ENCODE peak calls at places on chromosomes 2 and 18, in five cellular contexts. S is NCI-H2081, P is iPS DF 6.9, Y is endothelial cell, J is WTC11. G is an unnamed sample.

GRCh38 chr2:200081221-200081620 is 125.8 kb downstream of the MAIP1 start:
- DNase-seq in Y (no peak), J (no peak), P (no peak), S (no peak), G (no peak)

GRCh38 chr18:49899647-49900330 is 86.5 kb upstream of the ACAA2 start:
- DNase-seq in P (no peak), Y (peak), S (peak), J (peak), G (no peak)

GRCh38 chr2:196442211-196442610 is 197.3 kb upstream of the CCDC150 start:
- DNase-seq in J (no peak), P (no peak), S (no peak), Y (no peak), G (no peak)

GRCh38 chr2:186576614-186577013 is 13.2 kb upstream of the ITGAV start:
- DNase-seq in Y (no peak), S (no peak), J (no peak), P (no peak), G (no peak)

GRCh38 chr18:37385846-37386435 is 179.7 kb downstream of the CELF4 start:
- DNase-seq in S (peak), P (no peak), J (no peak), Y (no peak), G (peak)

GRCh38 chr2:11914455-11914854 is 168.0 kb downstream of the LPIN1 start:
- DNase-seq in Y (no peak), J (no peak), S (no peak), P (no peak), G (no peak)

GRCh38 chr18:50080932-50081560 is 113.9 kb downstream of the MYO5B start:
- DNase-seq in S (no peak), Y (no peak), P (no peak), J (no peak), G (no peak)

GRCh38 chr2:172561270-172561669 is 5.4 kb downstream of the PDK1 start:
- DNase-seq in J (no peak), Y (no peak), P (no peak), S (no peak), G (no peak)

GRCh38 chr2:189178726-189179606 is 595 bp downstream of the COL5A2 start:
- DNase-seq in P (no peak), Y (peak), S (no peak), J (no peak), G (no peak)

GRCh38 chr2:84882775-84883550 is 2.1 kb upstream of the TRABD2A start:
- DNase-seq in Y (no peak), P (no peak), S (no peak), J (no peak), G (no peak)

GRCh38 chr2:8445580-8445979 is 236.3 kb upstream of the ID2 start:
- DNase-seq in J (no peak), Y (no peak), P (no peak), S (no peak), G (no peak)

GRCh38 chr2:119206201-119206600 is 17.4 kb upstream of the STEAP3 start:
- DNase-seq in S (no peak), J (no peak), Y (no peak), P (no peak), G (no peak)

GRCh38 chr2:175233135-175233719 is 51.7 kb upstream of the ATP5MC3 start:
- DNase-seq in P (no peak), Y (no peak), S (peak), J (no peak), G (no peak)

GRCh38 chr2:218896501-218897393 is 16.1 kb downstream of the WNT10A start:
- DNase-seq in S (peak), Y (no peak), J (no peak), P (no peak), G (no peak)

GRCh38 chr2:111667542-111668273 is 216.3 kb downstream of the ANAPC1 start:
- DNase-seq in P (no peak), S (no peak), Y (peak), J (no peak), G (no peak)

GRCh38 chr2:70796247-70796646 is 5.8 kb upstream of the FIGLA start:
- DNase-seq in P (no peak), J (no peak), Y (no peak), S (no peak), G (no peak)